ENCODE peak calls at places on chromosomes 13 and 19, in five cellular contexts. K is NCI-H1436; T is psoas muscle; P is activated T-helper 1 cell treated with anti-CD3 and anti-CD28 coated beads, Interleukin-2, amount 50 U/mL, for 16 hours; G is stimulated activated CD8-positive, alpha-beta memory T cell treated with anti-CD3 and anti-CD28 coated beads, Interleukin-7, amount 100 ng/mL, for 1 hour. L is an unnamed sample.
A peak's percentile ranks its signal among the peaks of the same experiment; 100 is the strongest.

GRCh38 chr13:109330941-109331340 is 455.4 kb downstream of the IRS2 start:
- DNase-seq in K (no peak), T (no peak), P (no peak), G (no peak), L (no peak)

GRCh38 chr19:19207637-19208582 is 3.8 kb upstream of the NCAN start:
- DNase-seq in K (no peak), T (no peak), P (no peak), G (no peak), L (no peak)

GRCh38 chr19:53333071-53333465 is 481 bp upstream of the ZNF845 start:
- DNase-seq in K (peak; percentile 33), T (peak; percentile 29), P (no peak), G (no peak), L (no peak)

GRCh38 chr19:55034751-55035150 is 3.3 kb downstream of the GP6 start:
- DNase-seq in K (no peak), T (no peak), P (no peak), G (no peak), L (no peak)

GRCh38 chr13:79423340-79423739 is 17.3 kb upstream of the RBM26 start:
- DNase-seq in K (no peak), T (no peak), P (no peak), G (no peak), L (no peak)

GRCh38 chr13:60494296-60494695 is 97.3 kb downstream of the TDRD3 start:
- DNase-seq in K (no peak), T (no peak), P (no peak), G (no peak), L (no peak)

GRCh38 chr13:26867451-26868067 is 107.0 kb upstream of the GPR12 start:
- DNase-seq in K (no peak), T (no peak), P (no peak), G (no peak), L (no peak)

GRCh38 chr19:18368504-18369222 is 17.3 kb upstream of the GDF15 start:
- DNase-seq in K (no peak), T (no peak), P (no peak), G (no peak), L (no peak)

GRCh38 chr13:113216165-113217056 is 7.0 kb downstream of the CUL4A start:
- DNase-seq in K (peak; percentile 66), T (peak; percentile 45), P (no peak), G (no peak), L (peak; percentile 37)

GRCh38 chr19:44904426-44904994 is 1.1 kb upstream of the APOE start:
- DNase-seq in K (no peak), T (no peak), P (no peak), G (no peak), L (no peak)

GRCh38 chr13:112735791-112736190 is 46.0 kb downstream of the ATP11A start:
- DNase-seq in K (no peak), T (no peak), P (no peak), G (no peak), L (no peak)

GRCh38 chr13:72457151-72457550 is 270.3 kb downstream of the MZT1 start:
- DNase-seq in K (no peak), T (no peak), P (no peak), G (no peak), L (no peak)

GRCh38 chr13:45327253-45327954 is 13.6 kb downstream of the TPT1 start:
- DNase-seq in K (no peak), T (no peak), P (no peak), G (no peak), L (no peak)

GRCh38 chr13:32314968-32315254 is 252 bp downstream of the ZAR1L start:
- DNase-seq in K (no peak), T (no peak), P (peak; percentile 15), G (peak; percentile 35), L (peak; percentile 40)

GRCh38 chr13:107866007-107866665 is 349.2 kb downstream of the LIG4 start:
- DNase-seq in K (no peak), T (no peak), P (no peak), G (no peak), L (no peak)

GRCh38 chr19:28905996-28906395 is 307.0 kb downstream of the UQCRFS1 start:
- DNase-seq in K (no peak), T (no peak), P (no peak), G (no peak), L (no peak)

GRCh38 chr13:48733739-48734329 is 80.1 kb downstream of the CYSLTR2 start:
- DNase-seq in K (no peak), T (no peak), P (no peak), G (no peak), L (no peak)

GRCh38 chr13:106104281-106104901 is 431.1 kb downstream of the EFNB2 start:
- DNase-seq in K (no peak), T (no peak), P (no peak), G (no peak), L (no peak)

GRCh38 chr13:28346136-28346535 is 148.8 kb downstream of the FLT1 start:
- DNase-seq in K (no peak), T (no peak), P (no peak), G (no peak), L (no peak)

GRCh38 chr19:57887195-57887941 is 1.5 kb downstream of the ZNF814 start:
- DNase-seq in K (no peak), T (no peak), P (no peak), G (no peak), L (no peak)

GRCh38 chr19:6362024-6362344 is 653 bp downstream of the CLPP start:
- DNase-seq in K (no peak), T (no peak), P (no peak), G (no peak), L (no peak)

GRCh38 chr13:30618186-30618937 is 642 bp downstream of the USPL1 start:
- DNase-seq in K (no peak), T (no peak), P (no peak), G (no peak), L (no peak)

L was measured in breast epithelium.